ENCODE peak calls at places on chromosome 12, in four cellular contexts. Q is body of pancreas; L is CD8-positive, alpha-beta T cell; A is tibial nerve. T is an unnamed sample. For H3K4me1 and H3K9me3, the result is how much of the 10 kb centered on the place peaks cover.

GRCh38 chr12:104357431-104357952 is 54.0 kb downstream of the EID3 start:
- DNase-seq in A (no peak), L (no peak), Q (no peak), T (no peak)

GRCh38 chr12:124556896-124557501 is 10.4 kb downstream of the NCOR2 start:
- DNase-seq in Q (no peak), A (no peak), L (no peak), T (no peak)

GRCh38 chr12:132476038-132476414 is 13.9 kb upstream of the FBRSL1 start:
- DNase-seq in Q (no peak), L (no peak), A (no peak), T (no peak)

GRCh38 chr12:99390707-99391106 is 256.8 kb upstream of the GARIN6 start:
- DNase-seq in A (no peak), L (no peak), Q (peak), T (no peak)

GRCh38 chr12:24232531-24232930 is 283.1 kb upstream of the SOX5 start:
- DNase-seq in Q (no peak), A (no peak), L (no peak), T (no peak)

GRCh38 chr12:52835271-52836041 is 1.3 kb upstream of the KRT79 start:
- DNase-seq in L (peak), A (no peak), Q (no peak), T (no peak)

GRCh38 chr12:122834921-122835692 is at the start of gene HIP1R:
- DNase-seq in L (peak), A (no peak), Q (peak), T (peak)

GRCh38 chr12:121958521-121959240 is 40.3 kb downstream of the CFAP251 start:
- DNase-seq in Q (no peak), L (no peak), A (no peak), T (no peak)

GRCh38 chr12:81359736-81360135 is 281.9 kb downstream of the ACSS3 start:
- DNase-seq in A (no peak), L (no peak), Q (no peak), T (no peak)

GRCh38 chr12:98544741-98545140 is 29.4 kb downstream of the TMPO start:
- DNase-seq in L (no peak), Q (no peak), A (no peak), T (no peak)

GRCh38 chr12:102116392-102116791 is 3.5 kb downstream of the NUP37 start:
- DNase-seq in L (no peak), Q (no peak), A (no peak), T (no peak)

GRCh38 chr12:9910716-9911421 is 21.3 kb downstream of the CLEC2A start:
- DNase-seq in A (no peak), Q (no peak), L (no peak), T (no peak)

GRCh38 chr12:96908170-96908675 is 1.2 kb downstream of the NEDD1 start:
- DNase-seq in A (no peak), L (no peak), Q (no peak), T (no peak)

GRCh38 chr12:10717410-10717809 is 5.7 kb downstream of the YBX3 start:
- DNase-seq in Q (no peak), A (no peak), L (no peak), T (no peak)

GRCh38 chr12:6049587-6049986 is 74.9 kb downstream of the VWF start:
- DNase-seq in L (no peak), A (no peak), Q (no peak), T (no peak)

GRCh38 chr12:11431486-11431885 is 36.1 kb upstream of the PRB2 start:
- DNase-seq in A (no peak), Q (no peak), L (no peak), T (no peak)

GRCh38 chr12:109912790-109913189 is 12.7 kb downstream of the TCHP start:
- DNase-seq in L (no peak), Q (no peak), A (no peak), T (no peak)

GRCh38 chr12:85440273-85440672 is 160.3 kb downstream of the ALX1 start:
- DNase-seq in A (no peak), Q (no peak), L (no peak), T (no peak)

GRCh38 chr12:107560906-107561285 is 124.7 kb upstream of the PWP1 start:
- DNase-seq in L (no peak), A (no peak), Q (no peak), T (no peak)

GRCh38 chr12:124532331-124532750 is 35.1 kb downstream of the NCOR2 start:
- DNase-seq in A (no peak), Q (no peak), L (no peak), T (no peak)

GRCh38 chr12:28114488-28114887 is 75.8 kb upstream of the CCDC91 start:
- DNase-seq in Q (no peak), A (no peak), L (no peak), T (no peak)

GRCh38 chr12:3048540-3048939 is 28.6 kb upstream of the TSPAN9 start:
- DNase-seq in A (no peak), L (no peak), Q (no peak), T (no peak)

GRCh38 chr12:91127751-91128150 is 16.5 kb upstream of the LUM start:
- DNase-seq in A (no peak), Q (no peak), L (no peak), T (no peak)

GRCh38 chr12:75322464-75322863 is 7.7 kb downstream of the CAPS2 start:
- DNase-seq in L (no peak), A (no peak), Q (no peak), T (no peak)

GRCh38 chr12:24778486-24779304 is 170.2 kb downstream of the BCAT1 start:
- DNase-seq in L (no peak), Q (no peak), A (no peak), T (no peak)

GRCh38 chr12:51533799-51534198 is 57.2 kb upstream of the SCN8A start:
- DNase-seq in A (no peak), L (no peak), Q (no peak), T (no peak)

GRCh38 chr12:33349791-33350190 is 89.8 kb downstream of the SYT10 start:
- DNase-seq in A (no peak), Q (no peak), L (no peak), T (no peak)

DNA sequence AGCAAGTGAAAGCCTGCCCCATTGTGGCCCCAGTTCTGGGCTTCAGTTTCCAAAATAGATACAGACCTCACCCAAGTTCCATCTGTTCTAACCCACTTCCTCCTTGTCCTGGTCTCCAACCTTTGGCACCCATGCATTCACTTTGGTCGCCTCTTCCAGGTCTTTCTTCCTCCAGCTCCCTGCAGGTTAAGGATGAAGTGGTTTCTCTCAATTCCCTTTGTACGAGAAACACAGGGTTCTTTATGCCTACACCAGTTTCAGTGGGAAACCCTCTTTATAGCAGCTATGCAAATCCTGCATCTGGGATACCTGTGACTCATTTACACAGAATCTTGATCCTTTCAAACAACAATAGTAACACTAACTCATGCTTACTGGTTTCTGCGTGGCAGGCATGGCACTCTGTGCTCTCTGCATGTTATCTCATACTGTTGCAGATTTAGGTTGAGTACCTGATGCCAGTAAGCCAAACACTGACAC is 110.6 kb upstream of the AMIGO2 start:
- DNase-seq in A (no peak), Q (no peak), L (no peak), T (no peak)
- H3K4me1 ChIP-seq in A (under half), Q (under half), L (half or more), T (under half)

GRCh38 chr12:34401659-34402227 is 379.4 kb downstream of the ALG10 start:
- DNase-seq in L (no peak), A (peak), Q (peak), T (no peak)
- H3K9me3 ChIP-seq in L (under half), A (under half), Q (half or more), T (under half)

DNA sequence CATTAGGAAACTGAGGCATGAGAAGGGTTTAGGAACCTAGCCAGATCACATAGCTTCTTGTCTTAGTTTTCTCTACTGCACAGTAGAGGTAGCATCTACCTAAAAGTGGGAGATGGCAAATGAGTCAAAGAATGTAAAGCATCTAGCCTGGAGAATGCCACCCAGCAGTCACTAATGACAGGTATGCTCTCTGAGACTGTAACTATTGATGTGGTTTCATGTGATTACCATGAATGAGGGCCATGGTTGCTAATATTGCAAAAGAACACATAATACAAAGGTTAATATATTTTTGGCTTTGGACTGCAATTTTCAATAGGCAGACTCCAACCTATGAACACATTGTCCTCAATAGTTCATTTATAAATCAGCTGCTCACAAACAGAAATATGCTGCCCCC is 389.9 kb downstream of the GRIN2B start:
- DNase-seq in Q (no peak), A (no peak), L (no peak), T (no peak)
- H3K27ac ChIP-seq in Q (no peak), A (no peak), L (no peak), T (no peak)

DNA sequence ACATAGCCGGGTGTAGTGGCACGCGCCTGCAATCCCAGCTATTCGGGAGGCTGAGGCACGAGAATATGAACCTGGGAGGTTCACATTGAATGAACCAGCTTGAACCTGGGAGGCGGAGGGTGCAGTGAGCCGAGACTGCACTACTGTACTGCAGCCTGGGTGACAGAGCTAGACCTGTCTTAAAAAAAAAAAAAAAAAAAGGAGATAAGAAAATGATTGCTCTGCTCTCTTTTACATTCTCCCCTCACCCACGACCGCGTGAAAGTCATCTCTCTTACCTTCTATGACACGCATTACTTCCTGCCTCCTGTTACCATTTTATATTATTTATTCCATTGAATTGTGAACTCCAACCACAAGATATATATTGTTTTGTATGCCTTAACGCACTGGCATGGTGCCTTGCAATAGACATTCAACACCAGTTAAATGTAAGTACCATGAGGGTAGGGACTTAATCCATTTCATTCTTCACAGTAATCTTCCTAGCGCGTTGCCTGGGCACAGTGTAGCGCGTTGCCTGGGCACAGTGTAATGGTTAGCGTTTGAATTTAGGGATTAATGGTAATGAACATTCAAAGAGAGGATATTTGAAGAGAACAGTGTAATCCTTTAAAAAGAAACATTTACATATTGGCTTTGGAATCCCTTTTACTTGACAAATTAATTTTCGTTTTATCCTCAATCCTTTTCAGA is 2.7 kb downstream of the RAP1B start:
- DNase-seq in A (no peak), L (no peak), Q (no peak), T (peak)
- H3K4me1 ChIP-seq in A (half or more), L (half or more), Q (half or more), T (under half)

T was measured in effector memory CD4-positive, alpha-beta T cell.